ENCODE peak calls at places on chromosomes 1 and 21, in six cellular contexts. One of them, this sample, is unnamed. For H3K27me3, the result is how much of the 10 kb centered on the place peaks cover.

GRCh38 chr1:182185822-182186756 is 124.6 kb upstream of the ZNF648 start:
- DNase-seq in brain microvascular endothelial cell: peak
- DNase-seq in GM06990: no peak
- DNase-seq in CD8-positive, alpha-beta T cell: no peak
- DNase-seq in heart right ventricle: no peak
- DNase-seq in tibial artery: no peak
- DNase-seq in this sample: peak

GRCh38 chr1:1770102-1770501 is 8.2 kb downstream of the NADK start:
- DNase-seq in brain microvascular endothelial cell: no peak
- DNase-seq in heart right ventricle: no peak
- DNase-seq in GM06990: no peak
- DNase-seq in CD8-positive, alpha-beta T cell: no peak
- DNase-seq in tibial artery: no peak
- DNase-seq in this sample: no peak

GRCh38 chr1:15669864-15670263 is 14.3 kb upstream of the PLEKHM2 start:
- DNase-seq in brain microvascular endothelial cell: no peak
- DNase-seq in tibial artery: no peak
- DNase-seq in GM06990: no peak
- DNase-seq in CD8-positive, alpha-beta T cell: no peak
- DNase-seq in heart right ventricle: no peak
- DNase-seq in this sample: no peak

GRCh38 chr1:41739061-41739955 is 179.4 kb downstream of the HIVEP3 start:
- DNase-seq in brain microvascular endothelial cell: peak
- DNase-seq in heart right ventricle: peak
- DNase-seq in CD8-positive, alpha-beta T cell: peak
- DNase-seq in tibial artery: peak
- DNase-seq in GM06990: peak
- DNase-seq in this sample: peak

GRCh38 chr1:146036990-146037646 is 15.6 kb upstream of the HJV start:
- DNase-seq in brain microvascular endothelial cell: peak
- DNase-seq in heart right ventricle: peak
- DNase-seq in tibial artery: peak
- DNase-seq in CD8-positive, alpha-beta T cell: peak
- DNase-seq in GM06990: peak
- DNase-seq in this sample: no peak

GRCh38 chr1:47249755-47250154 is 17.7 kb upstream of the TAL1 start:
- DNase-seq in CD8-positive, alpha-beta T cell: no peak
- DNase-seq in brain microvascular endothelial cell: no peak
- DNase-seq in tibial artery: no peak
- DNase-seq in GM06990: no peak
- DNase-seq in heart right ventricle: no peak
- DNase-seq in this sample: no peak

GRCh38 chr1:23178931-23179330 is 10.3 kb upstream of the LUZP1 start:
- DNase-seq in CD8-positive, alpha-beta T cell: no peak
- DNase-seq in heart right ventricle: no peak
- DNase-seq in GM06990: no peak
- DNase-seq in brain microvascular endothelial cell: peak
- DNase-seq in tibial artery: no peak
- DNase-seq in this sample: no peak

GRCh38 chr1:61293197-61293596 is 210.8 kb downstream of the NFIA start:
- DNase-seq in heart right ventricle: no peak
- DNase-seq in CD8-positive, alpha-beta T cell: no peak
- DNase-seq in GM06990: no peak
- DNase-seq in brain microvascular endothelial cell: peak
- DNase-seq in tibial artery: no peak
- DNase-seq in this sample: no peak

GRCh38 chr21:33750017-33750416 is 107.7 kb downstream of the ITSN1 start:
- DNase-seq in tibial artery: no peak
- DNase-seq in GM06990: no peak
- DNase-seq in brain microvascular endothelial cell: no peak
- DNase-seq in CD8-positive, alpha-beta T cell: no peak
- DNase-seq in heart right ventricle: peak
- DNase-seq in this sample: no peak

GRCh38 chr1:43452789-43453441 is 816 bp downstream of the HYI start:
- DNase-seq in brain microvascular endothelial cell: no peak
- DNase-seq in heart right ventricle: no peak
- DNase-seq in tibial artery: no peak
- DNase-seq in CD8-positive, alpha-beta T cell: no peak
- DNase-seq in GM06990: no peak
- DNase-seq in this sample: no peak

GRCh38 chr1:78126506-78126905 is 80.7 kb downstream of the GIPC2 start:
- DNase-seq in brain microvascular endothelial cell: no peak
- DNase-seq in CD8-positive, alpha-beta T cell: no peak
- DNase-seq in heart right ventricle: no peak
- DNase-seq in GM06990: no peak
- DNase-seq in tibial artery: no peak
- DNase-seq in this sample: no peak

GRCh38 chr1:97934491-97934890 is 13.7 kb upstream of the DPYD start:
- DNase-seq in CD8-positive, alpha-beta T cell: no peak
- DNase-seq in GM06990: no peak
- DNase-seq in heart right ventricle: no peak
- DNase-seq in brain microvascular endothelial cell: no peak
- DNase-seq in tibial artery: no peak
- DNase-seq in this sample: no peak

GRCh38 chr1:8077602-8078001 is 51.5 kb upstream of the ERRFI1 start:
- DNase-seq in brain microvascular endothelial cell: no peak
- DNase-seq in tibial artery: no peak
- DNase-seq in heart right ventricle: no peak
- DNase-seq in CD8-positive, alpha-beta T cell: no peak
- DNase-seq in GM06990: no peak
- DNase-seq in this sample: no peak

GRCh38 chr1:8078176-8078671 is 52.1 kb upstream of the ERRFI1 start:
- DNase-seq in CD8-positive, alpha-beta T cell: no peak
- DNase-seq in brain microvascular endothelial cell: peak
- DNase-seq in tibial artery: no peak
- DNase-seq in GM06990: no peak
- DNase-seq in heart right ventricle: no peak
- DNase-seq in this sample: peak

GRCh38 chr1:8076171-8076570 is 50.1 kb upstream of the ERRFI1 start:
- DNase-seq in CD8-positive, alpha-beta T cell: no peak
- DNase-seq in heart right ventricle: no peak
- DNase-seq in GM06990: no peak
- DNase-seq in tibial artery: no peak
- DNase-seq in brain microvascular endothelial cell: no peak
- DNase-seq in this sample: no peak

GRCh38 chr1:8075511-8076051 is 49.5 kb upstream of the ERRFI1 start:
- DNase-seq in heart right ventricle: no peak
- DNase-seq in tibial artery: no peak
- DNase-seq in GM06990: no peak
- DNase-seq in brain microvascular endothelial cell: no peak
- DNase-seq in CD8-positive, alpha-beta T cell: no peak
- DNase-seq in this sample: no peak

GRCh38 chr1:8077120-8077573 is 51.0 kb upstream of the ERRFI1 start:
- DNase-seq in brain microvascular endothelial cell: peak
- DNase-seq in CD8-positive, alpha-beta T cell: no peak
- DNase-seq in tibial artery: peak
- DNase-seq in GM06990: no peak
- DNase-seq in heart right ventricle: peak
- DNase-seq in this sample: peak
- H3K4me3 ChIP-seq in brain microvascular endothelial cell: no peak
- H3K4me3 ChIP-seq in CD8-positive, alpha-beta T cell: no peak
- H3K4me3 ChIP-seq in tibial artery: no peak
- H3K4me3 ChIP-seq in GM06990: no peak
- H3K4me3 ChIP-seq in heart right ventricle: no peak
- H3K4me3 ChIP-seq in this sample: no peak

GRCh38 chr21:26769613-26770188 is 75.5 kb downstream of the ADAMTS1 start:
- DNase-seq in brain microvascular endothelial cell: peak
- DNase-seq in tibial artery: no peak
- DNase-seq in CD8-positive, alpha-beta T cell: no peak
- DNase-seq in heart right ventricle: peak
- DNase-seq in GM06990: no peak
- DNase-seq in this sample: no peak
- TF ChIP-seq CTCF in brain microvascular endothelial cell: peak
- TF ChIP-seq CTCF in tibial artery: peak
- TF ChIP-seq CTCF in CD8-positive, alpha-beta T cell: no peak
- TF ChIP-seq CTCF in heart right ventricle: peak
- TF ChIP-seq CTCF in GM06990: no peak
- TF ChIP-seq CTCF in this sample: peak

DNA sequence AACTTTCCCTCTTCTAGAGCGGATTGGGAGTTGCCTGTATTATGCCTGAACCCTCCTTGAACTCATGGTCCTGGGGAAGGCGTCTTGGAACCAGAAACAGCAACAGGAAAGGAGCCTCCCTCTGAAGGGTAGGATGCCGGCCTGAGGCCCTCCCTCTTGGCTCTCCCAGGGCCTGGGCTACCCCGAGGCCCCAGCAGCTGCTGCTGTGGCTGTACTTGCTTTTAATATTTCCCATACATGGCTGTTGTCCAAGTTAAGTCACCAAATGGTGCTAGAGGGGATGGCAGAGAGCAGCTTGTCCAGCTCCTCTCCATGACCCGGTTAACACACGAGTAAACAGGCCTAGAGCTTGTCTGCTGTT is 10.5 kb downstream of the CHRNB2 start:
- DNase-seq in heart right ventricle: peak
- DNase-seq in GM06990: no peak
- DNase-seq in brain microvascular endothelial cell: no peak
- DNase-seq in tibial artery: no peak
- DNase-seq in CD8-positive, alpha-beta T cell: no peak
- DNase-seq in this sample: no peak
- H3K27me3 ChIP-seq in heart right ventricle: under half
- H3K27me3 ChIP-seq in GM06990: under half
- H3K27me3 ChIP-seq in brain microvascular endothelial cell: under half
- H3K27me3 ChIP-seq in tibial artery: under half
- H3K27me3 ChIP-seq in CD8-positive, alpha-beta T cell: under half
- H3K27me3 ChIP-seq in this sample: under half

DNA sequence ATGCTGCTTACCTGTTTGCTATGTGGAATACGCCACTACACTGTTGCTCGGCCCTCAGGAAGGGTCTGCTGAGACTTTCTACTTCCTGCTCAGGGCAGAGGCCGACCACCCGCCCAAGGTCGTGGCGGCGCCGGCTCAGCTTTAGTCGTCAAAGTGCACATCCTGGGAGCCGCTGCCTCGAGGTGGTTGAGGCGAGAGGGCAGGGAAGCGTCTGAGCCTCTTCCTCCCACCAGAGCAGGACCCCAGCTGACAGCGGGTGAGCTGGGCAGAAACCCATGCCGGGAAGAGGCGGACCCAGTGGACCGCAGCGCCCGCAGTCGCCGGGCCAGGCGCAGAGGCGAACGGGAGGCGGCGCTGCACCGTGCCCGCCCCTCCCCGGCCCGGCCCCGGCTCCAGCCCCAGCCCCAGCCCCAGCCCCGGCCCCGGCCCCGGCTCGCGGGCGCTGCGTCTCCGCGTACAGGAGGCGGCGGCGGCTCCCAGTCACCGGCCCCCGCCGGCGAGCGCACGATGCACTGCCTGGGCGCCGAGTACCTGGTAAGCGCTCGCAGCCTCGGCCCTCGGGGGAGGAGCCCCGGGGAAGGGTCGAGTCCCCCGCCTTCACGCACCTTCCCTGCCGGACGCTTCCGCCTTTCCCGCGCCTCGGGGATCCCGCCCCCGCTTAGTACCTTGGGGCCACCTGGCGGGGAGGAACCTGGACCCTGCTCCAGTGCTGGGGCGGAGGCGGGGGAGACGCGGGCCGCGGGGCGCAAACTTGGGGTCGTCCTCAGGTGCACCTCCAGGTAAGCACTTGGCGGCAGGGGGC is at the start of gene SLC44A3:
- DNase-seq in GM06990: no peak
- DNase-seq in heart right ventricle: no peak
- DNase-seq in tibial artery: no peak
- DNase-seq in CD8-positive, alpha-beta T cell: no peak
- DNase-seq in brain microvascular endothelial cell: no peak
- DNase-seq in this sample: no peak
- H3K4me3 ChIP-seq in GM06990: peak
- H3K4me3 ChIP-seq in heart right ventricle: peak
- H3K4me3 ChIP-seq in tibial artery: peak
- H3K4me3 ChIP-seq in CD8-positive, alpha-beta T cell: no peak
- H3K4me3 ChIP-seq in brain microvascular endothelial cell: peak
- H3K4me3 ChIP-seq in this sample: peak

DNA sequence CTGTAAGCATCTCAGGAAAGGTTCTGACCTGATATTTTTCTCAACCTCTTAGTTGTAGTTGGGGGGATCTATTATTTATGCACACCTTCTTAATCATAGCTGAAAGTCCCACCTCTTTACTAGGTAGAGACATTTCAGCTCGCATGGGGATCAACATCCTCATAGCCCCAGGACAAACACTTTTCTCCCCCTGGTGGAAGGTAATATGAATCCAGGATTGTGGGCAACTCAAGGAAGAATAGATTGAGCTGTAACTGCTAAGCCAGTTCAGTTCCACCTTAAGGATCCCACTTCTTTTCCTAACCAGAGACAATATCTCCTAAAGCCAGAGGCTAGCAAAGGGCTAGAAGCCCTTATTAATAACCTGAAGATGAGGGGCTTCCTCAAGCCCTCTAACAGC is 25.4 kb upstream of the SMYD3 start:
- DNase-seq in tibial artery: no peak
- DNase-seq in GM06990: no peak
- DNase-seq in heart right ventricle: no peak
- DNase-seq in brain microvascular endothelial cell: no peak
- DNase-seq in CD8-positive, alpha-beta T cell: no peak
- DNase-seq in this sample: no peak
- TF ChIP-seq CTCF in tibial artery: no peak
- TF ChIP-seq CTCF in GM06990: no peak
- TF ChIP-seq CTCF in heart right ventricle: no peak
- TF ChIP-seq CTCF in brain microvascular endothelial cell: peak
- TF ChIP-seq CTCF in CD8-positive, alpha-beta T cell: no peak
- TF ChIP-seq CTCF in this sample: peak

This sample was measured in BJ.